ENCODE peak calls at places on chromosomes 1 and 21, in four cellular contexts. T is A172, V is iPS-NIHi11, S is colonic mucosa. B is an unnamed sample.

GRCh38 chr1:154888757-154889156 is 18.7 kb upstream of the KCNN3 start:
- DNase-seq in S (no peak), T (no peak), V (no peak), B (no peak)

GRCh38 chr1:21301794-21302440 is 11.7 kb upstream of the ECE1 start:
- DNase-seq in V (no peak), S (no peak), T (no peak), B (no peak)

GRCh38 chr1:52007228-52008073 is 17.0 kb upstream of the RAB3B start:
- DNase-seq in V (no peak), S (peak; percentile 24), T (no peak), B (no peak)

GRCh38 chr1:173405758-173406344 is 71.3 kb upstream of the PRDX6 start:
- DNase-seq in V (no peak), S (no peak), T (peak; percentile 65), B (peak; percentile 51)

GRCh38 chr1:18198240-18198639 is 90.6 kb downstream of the IGSF21 start:
- DNase-seq in S (no peak), V (no peak), T (no peak), B (no peak)

GRCh38 chr1:47837866-47838561 is 159.2 kb downstream of the TRABD2B start:
- DNase-seq in T (no peak), V (no peak), S (peak; percentile 82), B (no peak)

GRCh38 chr1:206082831-206083695 is 30.1 kb downstream of the RHEX start:
- DNase-seq in T (no peak), S (no peak), V (no peak), B (no peak)

GRCh38 chr1:87325982-87326738 is 2.5 kb upstream of the LMO4 start:
- DNase-seq in S (peak; percentile 78), V (peak; percentile 32), T (peak; percentile 60), B (peak; percentile 33)

GRCh38 chr21:45443595-45444181 is 38.7 kb downstream of the COL18A1 start:
- DNase-seq in S (no peak), T (no peak), V (no peak), B (no peak)